ENCODE peak calls at places on chromosomes 5 and 9, in eight cellular contexts. H, M, L, C, V, K, D and J are unnamed samples.
A peak's percentile ranks its signal among the peaks of the same experiment; 100 is the strongest.

GRCh38 chr9:127796225-127796813 is 6.4 kb upstream of the FPGS start:
- DNase-seq in M (no peak), V (peak; percentile 38), H (peak; percentile 47), D (peak; percentile 93), K (no peak), C (peak; percentile 80), L (peak; percentile 58), J (no peak)

GRCh38 chr5:177473461-177473991 is at the start of gene DBN1:
- DNase-seq in V (no peak), D (peak; percentile 68), K (no peak), C (peak; percentile 34), M (no peak), H (no peak), L (peak; percentile 49), J (no peak)

GRCh38 chr5:147661576-147661975 is 121.0 kb downstream of the JAKMIP2 start:
- DNase-seq in L (no peak), M (no peak), H (no peak), D (no peak), K (no peak), C (no peak), V (no peak), J (peak; percentile 9)

GRCh38 chr9:112176410-112177010 is 1.4 kb upstream of the SUSD1 start:
- DNase-seq in L (no peak), D (no peak), V (no peak), H (peak; percentile 42), C (no peak), K (no peak), M (no peak), J (no peak)

GRCh38 chr5:6596388-6596787 is 36.5 kb downstream of the NSUN2 start:
- DNase-seq in V (no peak), M (no peak), K (no peak), L (no peak), C (no peak), D (no peak), H (no peak), J (no peak)

GRCh38 chr5:149371296-149371962 is 7.7 kb downstream of the IL17B start:
- DNase-seq in H (peak; percentile 61), K (peak; percentile 64), D (peak; percentile 51), V (peak; percentile 47), M (no peak), L (peak; percentile 72), C (peak; percentile 75), J (peak; percentile 78)

GRCh38 chr9:1050125-1050895 is at the start of gene DMRT2:
- DNase-seq in H (peak; percentile 51), M (peak; percentile 84), L (peak; percentile 78), C (peak; percentile 93), D (peak; percentile 37), V (peak; percentile 43), K (peak; percentile 81), J (peak; percentile 32)

GRCh38 chr9:134323741-134324358 is 2.4 kb upstream of the RXRA start:
- DNase-seq in M (peak; percentile 48), V (no peak), C (peak; percentile 65), L (peak; percentile 84), K (peak; percentile 58), D (peak; percentile 44), H (peak; percentile 61), J (peak; percentile 53)

GRCh38 chr5:59062986-59063683 is 480.3 kb downstream of the RAB3C start:
- DNase-seq in V (no peak), L (no peak), C (peak; percentile 6), H (peak; percentile 68), D (no peak), K (no peak), M (peak; percentile 32), J (no peak)

GRCh38 chr5:74595143-74595915 is 45.2 kb downstream of the ENC1 start:
- DNase-seq in D (no peak), K (no peak), M (no peak), H (peak; percentile 87), L (no peak), V (peak; percentile 81), C (peak; percentile 50), J (no peak)

GRCh38 chr5:163509288-163510040 is 4.0 kb downstream of the MAT2B start:
- DNase-seq in H (peak; percentile 75), C (peak; percentile 12), D (no peak), V (peak; percentile 71), K (no peak), L (peak; percentile 31), M (peak; percentile 50), J (no peak)

GRCh38 chr9:106689089-106689488 is 173.9 kb upstream of the ZNF462 start:
- DNase-seq in K (no peak), H (no peak), M (no peak), V (no peak), L (no peak), C (no peak), D (no peak), J (no peak)

GRCh38 chr9:72997387-72997995 is 44.6 kb upstream of the ALDH1A1 start:
- DNase-seq in H (peak; percentile 93), M (no peak), L (no peak), D (no peak), K (no peak), C (peak; percentile 28), V (no peak), J (peak; percentile 14)

GRCh38 chr5:151214614-151215545 is 9.0 kb downstream of the CCDC69 start:
- DNase-seq in L (no peak), C (peak; percentile 55), D (no peak), V (no peak), M (no peak), K (no peak), H (peak; percentile 25), J (peak; percentile 81)

GRCh38 chr5:112648264-112648663 is 89.4 kb upstream of the APC start:
- DNase-seq in D (no peak), L (no peak), H (no peak), C (no peak), M (no peak), V (no peak), K (no peak), J (no peak)

GRCh38 chr5:135715267-135716050 is 119.0 kb upstream of the SLC25A48 start:
- DNase-seq in D (no peak), M (no peak), L (no peak), C (no peak), H (no peak), K (no peak), V (no peak), J (no peak)

GRCh38 chr5:111694183-111694582 is 62.8 kb downstream of the NREP start:
- DNase-seq in K (no peak), V (peak; percentile 75), H (no peak), C (no peak), M (no peak), L (no peak), D (no peak), J (no peak)

GRCh38 chr5:109644829-109645228 is 44.9 kb upstream of the MAN2A1 start:
- DNase-seq in K (no peak), H (no peak), D (no peak), M (no peak), L (no peak), V (no peak), C (no peak), J (no peak)

GRCh38 chr9:114898741-114899140 is 31.6 kb downstream of the TNFSF8 start:
- DNase-seq in M (peak; percentile 40), L (peak; percentile 48), H (no peak), K (peak; percentile 22), V (no peak), D (no peak), C (peak; percentile 55), J (no peak)

GRCh38 chr5:149438711-149439132 is 59.6 kb upstream of the IL17B start:
- DNase-seq in M (no peak), C (no peak), K (no peak), L (no peak), D (no peak), V (peak; percentile 81), H (no peak), J (no peak)

DNA sequence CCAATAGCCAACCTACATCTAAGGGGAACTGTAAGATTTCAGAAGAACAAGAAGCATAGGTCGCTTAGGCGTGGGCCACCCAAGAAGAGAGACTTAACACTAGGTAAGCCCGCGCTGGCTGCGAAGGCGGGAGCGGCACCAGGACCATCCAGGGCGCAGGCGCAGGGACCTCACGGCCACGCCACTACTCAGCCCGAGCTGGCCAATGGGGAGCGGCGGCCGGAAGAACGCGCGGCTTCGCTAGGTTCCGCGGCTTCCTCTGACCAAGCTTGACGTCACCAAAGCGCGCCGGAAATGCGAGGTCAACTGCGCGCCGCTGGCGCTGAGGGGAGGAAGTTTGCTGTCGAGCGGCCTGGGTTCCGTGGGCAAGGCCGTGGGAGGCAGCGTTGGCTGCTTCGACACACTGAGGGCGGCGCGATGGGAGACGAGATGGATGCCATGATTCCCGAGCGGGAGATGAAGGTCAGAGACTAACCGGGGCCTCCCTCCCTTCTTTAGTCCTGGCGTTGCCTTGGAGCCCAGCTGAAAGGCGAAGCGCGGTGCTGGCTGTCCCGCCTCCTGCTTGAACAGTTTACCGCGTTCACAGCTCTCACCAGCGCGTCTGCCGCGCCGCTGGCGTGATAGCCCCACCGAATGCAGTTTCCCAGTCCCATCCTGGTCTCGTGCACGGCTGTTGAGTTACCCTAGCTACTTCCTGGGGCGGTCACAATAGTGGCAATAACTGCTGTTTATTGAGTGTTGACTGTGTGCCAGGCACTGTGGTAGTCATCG is at the start of gene NUP214:
- DNase-seq in K (peak; percentile 99), V (peak; percentile 96), D (peak; percentile 99), L (peak; percentile 100), C (peak; percentile 99), M (peak; percentile 97), H (peak; percentile 92), J (peak; percentile 99)
- TF ChIP-seq POLR2A in K (no peak), V (peak; percentile 90), D (peak; percentile 81), L (peak; percentile 82), C (peak; percentile 94), M (no peak), H (peak; percentile 92), J (peak; percentile 98)

GRCh38 chr9:89999534-90000370 is 394.9 kb downstream of the GADD45G start:
- DNase-seq in V (peak; percentile 55), K (peak; percentile 81), M (peak; percentile 58), D (peak; percentile 78), L (peak; percentile 92), C (peak; percentile 95), H (peak; percentile 55), J (no peak)
- TF ChIP-seq POLR2A in V (no peak), K (no peak), M (no peak), D (no peak), L (no peak), C (peak; percentile 57), H (no peak), J (no peak)

DNA sequence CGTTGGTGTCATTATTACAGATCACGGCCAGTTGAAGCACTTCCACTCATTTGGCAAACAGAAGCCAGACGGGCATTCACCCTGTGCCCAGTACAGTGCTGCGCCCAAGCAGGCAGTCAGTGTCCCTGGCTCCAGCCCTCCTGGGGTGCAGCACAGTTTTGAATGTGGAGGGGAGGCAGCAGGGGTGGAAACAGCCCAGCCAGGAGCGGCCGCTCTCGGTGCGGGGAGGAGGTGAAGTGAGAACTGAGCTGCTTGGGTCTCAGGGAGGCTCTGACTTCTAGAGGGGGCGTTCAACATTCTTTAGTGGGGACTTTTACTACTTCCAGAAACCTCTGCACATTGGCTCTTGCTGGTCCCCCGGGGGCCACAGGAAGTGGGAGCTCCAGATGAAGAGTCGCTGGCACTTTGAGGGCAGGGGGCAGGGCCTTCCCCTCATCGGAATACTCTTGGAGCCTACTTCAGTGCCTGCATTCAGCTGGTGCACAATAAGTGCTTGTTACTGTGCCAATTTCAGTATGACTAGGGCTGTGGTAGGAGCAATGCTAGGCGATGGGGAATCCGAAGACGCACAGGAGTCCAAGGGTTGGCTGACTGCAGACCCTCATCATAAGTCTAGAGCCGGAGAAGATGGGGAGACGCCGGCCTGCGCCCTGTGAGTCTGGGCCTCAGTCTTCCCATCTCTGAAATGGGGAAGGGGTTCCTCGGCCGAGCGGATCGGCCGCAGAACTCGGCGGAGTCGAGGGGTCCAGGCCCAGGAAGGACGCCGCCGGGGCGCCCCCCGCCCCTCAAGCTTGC is 482 bp upstream of the NEK6 start:
- DNase-seq in V (no peak), K (no peak), D (peak; percentile 25), M (no peak), C (no peak), H (no peak), L (no peak), J (no peak)
- TF ChIP-seq POLR2A in V (peak; percentile 10), K (no peak), D (no peak), M (no peak), C (no peak), H (no peak), L (no peak), J (no peak)

GRCh38 chr9:136572003-136572595 is 26.3 kb upstream of the NOTCH1 start:
- DNase-seq in H (peak; percentile 75), C (peak; percentile 47), K (peak; percentile 71), D (no peak), M (no peak), L (no peak), V (peak; percentile 77), J (no peak)
- TF ChIP-seq POLR2A in H (no peak), C (no peak), K (no peak), D (no peak), M (no peak), L (no peak), V (no peak), J (no peak)